ENCODE peak calls at places on chromosomes 4 and X, in seven cellular contexts. Z, C, Y, Q, T, W and R are unnamed samples.

GRCh38 chr4:25320374-25321172 is 8.0 kb downstream of the ZCCHC4 start:
- DNase-seq in C (no peak), T (no peak), Z (no peak), W (no peak), Q (no peak), Y (no peak), R (no peak)

GRCh38 chrX:31440546-31440945 is 368.7 kb upstream of the FTHL17 start:
- DNase-seq in Q (no peak), Z (no peak), W (no peak), C (no peak), T (no peak), Y (no peak), R (no peak)

GRCh38 chrX:140503230-140503585 is 1.7 kb downstream of the SOX3 start:
- DNase-seq in T (no peak), Y (no peak), Q (no peak), C (no peak), W (no peak), Z (no peak), R (no peak)

GRCh38 chrX:2892816-2893215 is 36.3 kb downstream of the ARSD start:
- DNase-seq in W (no peak), Z (no peak), T (no peak), Q (no peak), C (no peak), Y (no peak), R (no peak)

GRCh38 chr4:2961411-2962098 is 1.7 kb downstream of the NOP14 start:
- DNase-seq in C (no peak), T (no peak), W (no peak), Z (no peak), Q (no peak), Y (no peak), R (no peak)

GRCh38 chr4:127141857-127142256 is 490.9 kb upstream of the INTU start:
- DNase-seq in Q (no peak), T (no peak), W (no peak), Z (no peak), Y (no peak), C (no peak), R (no peak)

GRCh38 chr4:152968806-152969394 is 32.8 kb downstream of the FHDC1 start:
- DNase-seq in T (no peak), W (no peak), C (no peak), Z (no peak), Y (no peak), Q (no peak), R (no peak)

GRCh38 chr4:72568959-72569718 is at the start of gene ADAMTS3:
- DNase-seq in T (no peak), Y (peak; percentile 65), Q (peak; percentile 27), C (peak; percentile 41), W (peak; percentile 37), Z (peak; percentile 78), R (no peak)

GRCh38 chrX:2767631-2768455 is 16.0 kb downstream of the XG start:
- DNase-seq in Q (no peak), W (no peak), Z (no peak), C (peak; percentile 19), Y (no peak), T (no peak), R (no peak)

GRCh38 chr4:101953949-101954348 is 163.4 kb downstream of the BANK1 start:
- DNase-seq in Y (no peak), T (no peak), Z (peak; percentile 2), Q (no peak), C (peak; percentile 25), W (no peak), R (no peak)

GRCh38 chr4:1500231-1500965 is 94.2 kb upstream of the NKX1-1 start:
- DNase-seq in T (no peak), Q (no peak), C (no peak), Y (peak; percentile 15), Z (no peak), W (no peak), R (no peak)

GRCh38 chr4:1727117-1728031 is 6.1 kb downstream of the TACC3 start:
- DNase-seq in W (no peak), Y (peak; percentile 75), Z (no peak), C (peak; percentile 64), Q (peak; percentile 57), T (no peak), R (no peak)

GRCh38 chrX:119677654-119677981 is 15.3 kb downstream of the SEPTIN6 start:
- DNase-seq in C (no peak), Y (no peak), Z (no peak), Q (no peak), T (no peak), W (no peak), R (no peak)

GRCh38 chrX:49753691-49754090 is 57.9 kb upstream of the PAGE1 start:
- DNase-seq in T (no peak), C (no peak), W (no peak), Z (no peak), Q (no peak), Y (no peak), R (no peak)

GRCh38 chrX:130680164-130681035 is 222.6 kb downstream of the ENOX2 start:
- DNase-seq in C (no peak), Z (no peak), W (no peak), Q (no peak), T (no peak), Y (no peak), R (no peak)

GRCh38 chr4:110808371-110808878 is 185.5 kb upstream of the PITX2 start:
- DNase-seq in Z (no peak), Y (no peak), C (no peak), W (no peak), T (no peak), Q (no peak), R (no peak)

GRCh38 chr4:85153221-85153620 is 186.7 kb upstream of the WDFY3 start:
- DNase-seq in C (no peak), T (no peak), Z (no peak), W (no peak), Y (no peak), Q (no peak), R (no peak)

GRCh38 chrX:153669174-153669890 is 4.3 kb downstream of the PNCK start:
- DNase-seq in Q (no peak), Y (no peak), C (no peak), W (no peak), Z (no peak), T (no peak), R (no peak)

GRCh38 chrX:16643160-16643559 is 6.8 kb upstream of the S100G start:
- DNase-seq in W (no peak), T (no peak), Q (no peak), Y (no peak), C (no peak), Z (no peak), R (no peak)

GRCh38 chrX:149494844-149495565 is 10.1 kb downstream of the IDS start:
- DNase-seq in W (no peak), C (no peak), Q (no peak), T (no peak), Z (no peak), Y (no peak), R (no peak)

GRCh38 chrX:39491548-39492297 is 606.0 kb downstream of the BCOR start:
- DNase-seq in Q (no peak), T (no peak), Z (no peak), C (no peak), Y (no peak), W (no peak), R (no peak)

GRCh38 chrX:24761306-24761705 is 67.6 kb downstream of the POLA1 start:
- DNase-seq in T (no peak), Y (no peak), W (no peak), C (no peak), Q (no peak), Z (no peak), R (no peak)

GRCh38 chr4:3707423-3708102 is 58.6 kb upstream of the ADRA2C start:
- DNase-seq in Y (peak; percentile 7), Z (no peak), T (no peak), W (no peak), C (no peak), Q (no peak), R (no peak)

GRCh38 chr4:172073590-172073989 is 260.4 kb downstream of the GALNTL6 start:
- DNase-seq in Z (no peak), W (no peak), T (no peak), C (no peak), Q (no peak), Y (no peak), R (no peak)

GRCh38 chr4:173200103-173200502 is 31.5 kb downstream of the GALNT7 start:
- DNase-seq in Z (no peak), C (no peak), Q (no peak), Y (no peak), W (no peak), T (no peak), R (no peak)

GRCh38 chrX:71545364-71545763 is 12.5 kb downstream of the OGT start:
- DNase-seq in Z (no peak), Y (no peak), T (no peak), C (no peak), Q (no peak), W (no peak), R (no peak)

GRCh38 chr4:123190176-123190575 is 206.4 kb upstream of the SPRY1 start:
- DNase-seq in Y (no peak), Q (no peak), T (no peak), W (no peak), C (no peak), Z (no peak), R (no peak)

GRCh38 chrX:10797493-10797892 is 177.1 kb upstream of the MID1 start:
- DNase-seq in T (no peak), Y (no peak), Q (no peak), C (no peak), Z (no peak), W (no peak), R (no peak)

GRCh38 chr4:14078311-14078710 is 450.8 kb upstream of the BOD1L1 start:
- DNase-seq in Z (no peak), C (no peak), T (no peak), W (no peak), Q (no peak), Y (no peak), R (no peak)

GRCh38 chrX:1453390-1453783 is 678 bp upstream of the ASMTL start:
- DNase-seq in C (no peak), Z (no peak), W (no peak), T (peak; percentile 80), Q (peak; percentile 42), Y (no peak), R (no peak)

GRCh38 chr4:148881860-148882643 is 439.8 kb upstream of the NR3C2 start:
- DNase-seq in W (no peak), Q (no peak), Z (no peak), C (no peak), Y (no peak), T (no peak), R (no peak)

GRCh38 chr4:32000846-32001488 is 1280.8 kb downstream of the PCDH7 start:
- DNase-seq in Y (no peak), Z (no peak), Q (no peak), W (no peak), C (no peak), T (no peak), R (no peak)

GRCh38 chr4:102299708-102300107 is 45.6 kb downstream of the SLC39A8 start:
- DNase-seq in C (peak; percentile 6), Y (no peak), W (peak; percentile 15), Z (no peak), T (no peak), Q (no peak), R (peak; percentile 2)

GRCh38 chr4:37664696-37665095 is 21.5 kb downstream of the RELL1 start:
- DNase-seq in C (no peak), Z (no peak), Y (no peak), T (no peak), Q (no peak), W (no peak), R (no peak)

GRCh38 chr4:24890561-24890960 is 22.3 kb downstream of the CCDC149 start:
- DNase-seq in T (no peak), C (no peak), Q (no peak), Y (no peak), Z (peak; percentile 47), W (no peak), R (no peak)

GRCh38 chr4:122639181-122639580 is 18.3 kb upstream of the IL21 start:
- DNase-seq in Y (no peak), Q (no peak), T (no peak), Z (no peak), C (no peak), W (no peak), R (no peak)